ENCODE peak calls at places on chromosomes 1 and 21, in seven cellular contexts. B, C, T, J, P, N and E are unnamed samples.

GRCh38 chr1:229262239-229262638 is 8.7 kb upstream of the RAB4A start:
- DNase-seq in B (no peak), C (no peak), T (no peak), J (no peak), P (no peak), N (no peak), E (no peak)

GRCh38 chr1:92826792-92827191 is 5.0 kb upstream of the RPL5 start:
- DNase-seq in B (no peak), C (no peak), T (no peak), J (no peak), P (no peak), N (no peak), E (no peak)

GRCh38 chr1:3695326-3696217 is 43.3 kb downstream of the TP73 start:
- DNase-seq in B (no peak), C (peak; percentile 56), T (no peak), J (no peak), P (peak; percentile 41), N (no peak), E (no peak)

GRCh38 chr1:200415693-200416593 is 6.1 kb upstream of the ZNF281 start:
- DNase-seq in B (no peak), C (no peak), T (no peak), J (peak; percentile 96), P (no peak), N (no peak), E (peak; percentile 91)

GRCh38 chr1:45659222-45659621 is 27.1 kb downstream of the GPBP1L1 start:
- DNase-seq in B (no peak), C (no peak), T (no peak), J (no peak), P (no peak), N (no peak), E (no peak)

GRCh38 chr1:85615536-85615935 is 35.0 kb downstream of the CCN1 start:
- DNase-seq in B (no peak), C (no peak), T (no peak), J (no peak), P (no peak), N (no peak), E (no peak)

GRCh38 chr1:182198006-182198605 is 136.6 kb upstream of the ZNF648 start:
- DNase-seq in B (no peak), C (no peak), T (no peak), J (no peak), P (peak; percentile 6), N (no peak), E (no peak)

GRCh38 chr21:45950740-45951515 is 30.6 kb upstream of the COL6A1 start:
- DNase-seq in B (no peak), C (no peak), T (peak; percentile 76), J (peak; percentile 60), P (no peak), N (no peak), E (no peak)

GRCh38 chr1:164794310-164794709 is 235.3 kb downstream of the PBX1 start:
- DNase-seq in B (no peak), C (no peak), T (no peak), J (peak; percentile 88), P (peak; percentile 34), N (no peak), E (peak; percentile 56)